ENCODE peak calls at places on chromosomes 5 and 9, in six cellular contexts. One of them, this sample, is unnamed. For H3K27me3 and H3K4me1, the result is how much of the 10 kb centered on the place peaks cover.

GRCh38 chr5:94422819-94423218 is 195.6 kb downstream of the KIAA0825 start:
- DNase-seq in tibial nerve: no peak
- DNase-seq in endodermal cell: no peak
- DNase-seq in adrenal gland: no peak
- DNase-seq in right cardiac atrium: no peak
- DNase-seq in sigmoid colon: no peak
- DNase-seq in this sample: no peak

GRCh38 chr5:21236104-21236503 is 1248.1 kb upstream of the CDH18 start:
- DNase-seq in sigmoid colon: no peak
- DNase-seq in tibial nerve: no peak
- DNase-seq in endodermal cell: no peak
- DNase-seq in adrenal gland: no peak
- DNase-seq in right cardiac atrium: no peak
- DNase-seq in this sample: no peak

GRCh38 chr9:112119225-112120045 is 55.7 kb downstream of the SUSD1 start:
- DNase-seq in endodermal cell: no peak
- DNase-seq in tibial nerve: no peak
- DNase-seq in sigmoid colon: no peak
- DNase-seq in right cardiac atrium: no peak
- DNase-seq in adrenal gland: peak
- DNase-seq in this sample: peak

GRCh38 chr9:79766091-79766490 is 194.3 kb downstream of the TLE4 start:
- DNase-seq in sigmoid colon: no peak
- DNase-seq in adrenal gland: no peak
- DNase-seq in tibial nerve: no peak
- DNase-seq in endodermal cell: no peak
- DNase-seq in right cardiac atrium: no peak
- DNase-seq in this sample: no peak

GRCh38 chr9:82332018-82332773 is 343.6 kb downstream of the SPATA31D1 start:
- DNase-seq in tibial nerve: no peak
- DNase-seq in sigmoid colon: no peak
- DNase-seq in right cardiac atrium: no peak
- DNase-seq in adrenal gland: no peak
- DNase-seq in endodermal cell: no peak
- DNase-seq in this sample: no peak

GRCh38 chr9:136493567-136493971 is 10.7 kb upstream of the SEC16A start:
- DNase-seq in right cardiac atrium: no peak
- DNase-seq in adrenal gland: no peak
- DNase-seq in tibial nerve: no peak
- DNase-seq in endodermal cell: no peak
- DNase-seq in sigmoid colon: no peak
- DNase-seq in this sample: no peak

GRCh38 chr9:80320480-80320879 is 748.7 kb downstream of the TLE4 start:
- DNase-seq in tibial nerve: no peak
- DNase-seq in right cardiac atrium: no peak
- DNase-seq in sigmoid colon: no peak
- DNase-seq in adrenal gland: no peak
- DNase-seq in endodermal cell: no peak
- DNase-seq in this sample: no peak

GRCh38 chr9:85045271-85045670 is 375.7 kb downstream of the NTRK2 start:
- DNase-seq in adrenal gland: peak
- DNase-seq in tibial nerve: no peak
- DNase-seq in sigmoid colon: no peak
- DNase-seq in right cardiac atrium: no peak
- DNase-seq in endodermal cell: no peak
- DNase-seq in this sample: no peak

GRCh38 chr9:118568704-118569103 is 800.5 kb downstream of the BRINP1 start:
- DNase-seq in adrenal gland: no peak
- DNase-seq in sigmoid colon: no peak
- DNase-seq in right cardiac atrium: no peak
- DNase-seq in endodermal cell: no peak
- DNase-seq in tibial nerve: no peak
- DNase-seq in this sample: no peak

GRCh38 chr5:135119497-135119896 is 85.5 kb upstream of the PITX1 start:
- DNase-seq in sigmoid colon: no peak
- DNase-seq in tibial nerve: no peak
- DNase-seq in adrenal gland: no peak
- DNase-seq in right cardiac atrium: no peak
- DNase-seq in endodermal cell: no peak
- DNase-seq in this sample: no peak

GRCh38 chr9:116484483-116484776 is 202.7 kb upstream of the TRIM32 start:
- DNase-seq in tibial nerve: no peak
- DNase-seq in sigmoid colon: no peak
- DNase-seq in right cardiac atrium: peak
- DNase-seq in adrenal gland: no peak
- DNase-seq in endodermal cell: no peak
- DNase-seq in this sample: no peak

GRCh38 chr9:121680236-121680635 is 28.8 kb downstream of the DAB2IP start:
- DNase-seq in tibial nerve: no peak
- DNase-seq in right cardiac atrium: no peak
- DNase-seq in sigmoid colon: no peak
- DNase-seq in adrenal gland: no peak
- DNase-seq in endodermal cell: no peak
- DNase-seq in this sample: no peak

GRCh38 chr9:83472221-83472665 is 66.0 kb downstream of the FRMD3 start:
- DNase-seq in sigmoid colon: no peak
- DNase-seq in right cardiac atrium: no peak
- DNase-seq in endodermal cell: no peak
- DNase-seq in tibial nerve: no peak
- DNase-seq in adrenal gland: no peak
- DNase-seq in this sample: no peak

GRCh38 chr5:74083096-74083495 is 457.1 kb downstream of the ARHGEF28 start:
- DNase-seq in endodermal cell: no peak
- DNase-seq in tibial nerve: no peak
- DNase-seq in right cardiac atrium: no peak
- DNase-seq in adrenal gland: no peak
- DNase-seq in sigmoid colon: no peak
- DNase-seq in this sample: no peak

GRCh38 chr9:95211028-95211427 is 106.5 kb downstream of the FANCC start:
- DNase-seq in tibial nerve: no peak
- DNase-seq in adrenal gland: peak
- DNase-seq in endodermal cell: no peak
- DNase-seq in right cardiac atrium: peak
- DNase-seq in sigmoid colon: no peak
- DNase-seq in this sample: no peak

GRCh38 chr5:144815131-144815530 is 644.5 kb downstream of the KCTD16 start:
- DNase-seq in right cardiac atrium: no peak
- DNase-seq in endodermal cell: no peak
- DNase-seq in tibial nerve: no peak
- DNase-seq in adrenal gland: no peak
- DNase-seq in sigmoid colon: no peak
- DNase-seq in this sample: no peak

GRCh38 chr5:72145351-72145750 is 38.1 kb downstream of the MAP1B start:
- DNase-seq in adrenal gland: no peak
- DNase-seq in tibial nerve: no peak
- DNase-seq in sigmoid colon: no peak
- DNase-seq in right cardiac atrium: no peak
- DNase-seq in endodermal cell: no peak
- DNase-seq in this sample: no peak

GRCh38 chr9:91843093-91843492 is 106.9 kb downstream of the ROR2 start:
- DNase-seq in right cardiac atrium: no peak
- DNase-seq in endodermal cell: peak
- DNase-seq in sigmoid colon: peak
- DNase-seq in adrenal gland: no peak
- DNase-seq in tibial nerve: no peak
- DNase-seq in this sample: no peak
- H3K27me3 ChIP-seq in right cardiac atrium: under half
- H3K27me3 ChIP-seq in endodermal cell: under half
- H3K27me3 ChIP-seq in sigmoid colon: under half
- H3K27me3 ChIP-seq in adrenal gland: under half
- H3K27me3 ChIP-seq in tibial nerve: under half
- H3K27me3 ChIP-seq in this sample: under half

DNA sequence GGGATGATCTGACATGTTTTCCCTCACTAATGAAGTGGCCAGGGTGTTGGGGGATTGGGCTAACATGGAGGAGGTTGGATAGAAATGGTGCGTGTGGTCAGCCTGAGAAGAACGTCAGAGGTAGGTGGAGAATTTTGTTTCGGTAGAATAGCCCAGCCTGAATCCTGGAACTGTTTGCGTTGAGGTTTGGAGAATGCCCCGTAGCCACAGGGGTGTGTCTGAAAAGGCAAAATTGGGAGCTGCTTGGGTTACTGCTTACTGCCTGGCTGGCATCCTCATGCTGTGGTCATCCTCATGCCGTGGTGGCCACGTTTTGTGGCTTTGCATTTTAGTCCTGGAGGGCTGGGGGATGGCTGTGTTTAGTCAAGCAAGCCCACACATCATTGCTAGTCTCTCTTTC is 236.9 kb downstream of the GOLPH3 start:
- DNase-seq in tibial nerve: no peak
- DNase-seq in adrenal gland: no peak
- DNase-seq in sigmoid colon: no peak
- DNase-seq in endodermal cell: no peak
- DNase-seq in right cardiac atrium: no peak
- DNase-seq in this sample: no peak
- H3K4me3 ChIP-seq in tibial nerve: peak
- H3K4me3 ChIP-seq in adrenal gland: no peak
- H3K4me3 ChIP-seq in sigmoid colon: no peak
- H3K4me3 ChIP-seq in endodermal cell: no peak
- H3K4me3 ChIP-seq in right cardiac atrium: no peak
- H3K4me3 ChIP-seq in this sample: no peak

GRCh38 chr9:133580416-133580738 is 28.8 kb downstream of the FAM163B start:
- DNase-seq in tibial nerve: no peak
- DNase-seq in adrenal gland: no peak
- DNase-seq in right cardiac atrium: peak
- DNase-seq in sigmoid colon: no peak
- DNase-seq in endodermal cell: no peak
- DNase-seq in this sample: no peak
- H3K4me1 ChIP-seq in tibial nerve: under half
- H3K4me1 ChIP-seq in adrenal gland: under half
- H3K4me1 ChIP-seq in right cardiac atrium: under half
- H3K4me1 ChIP-seq in sigmoid colon: half or more
- H3K4me1 ChIP-seq in endodermal cell: under half
- H3K4me1 ChIP-seq in this sample: under half

DNA sequence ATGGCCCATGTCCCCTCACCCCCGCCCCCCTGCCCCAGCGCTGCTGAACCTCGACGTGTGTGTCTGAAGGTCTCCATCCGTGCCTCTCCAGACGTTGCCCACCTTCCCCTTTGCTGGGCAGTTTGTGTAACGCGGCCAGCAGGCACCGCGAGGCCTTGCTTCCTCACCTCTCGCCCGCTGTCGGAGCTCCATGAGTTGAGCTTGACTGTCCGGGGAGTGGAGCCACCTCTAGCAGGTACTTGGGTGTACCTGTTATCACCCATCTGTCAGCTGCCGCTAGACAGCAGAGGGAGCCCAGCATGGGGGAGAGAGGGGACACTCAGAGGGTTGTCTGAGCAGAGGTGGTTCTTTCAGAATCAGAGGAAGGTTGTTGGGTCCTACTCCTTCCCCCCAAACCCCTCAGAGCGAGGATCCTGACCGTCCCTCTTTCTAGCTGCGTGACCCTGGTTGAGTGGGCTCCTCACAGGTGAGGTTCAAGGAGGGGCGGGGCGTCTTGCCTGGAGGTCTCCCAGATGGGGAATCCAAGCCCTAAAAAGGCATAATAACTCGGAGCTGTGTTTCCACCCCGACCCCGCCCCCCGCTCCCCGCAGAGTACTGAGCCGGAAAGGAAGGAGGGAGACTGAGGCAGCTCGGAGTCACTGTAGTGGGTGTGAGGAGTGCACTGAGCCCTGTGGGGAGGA is 184.8 kb downstream of the C9orf50 start:
- DNase-seq in sigmoid colon: no peak
- DNase-seq in right cardiac atrium: no peak
- DNase-seq in adrenal gland: no peak
- DNase-seq in tibial nerve: no peak
- DNase-seq in endodermal cell: peak
- DNase-seq in this sample: no peak
- H3K27me3 ChIP-seq in sigmoid colon: under half
- H3K27me3 ChIP-seq in right cardiac atrium: under half
- H3K27me3 ChIP-seq in adrenal gland: under half
- H3K27me3 ChIP-seq in tibial nerve: under half
- H3K27me3 ChIP-seq in endodermal cell: under half
- H3K27me3 ChIP-seq in this sample: under half

GRCh38 chr5:178984145-178985072 is 10.7 kb downstream of the GRM6 start:
- DNase-seq in right cardiac atrium: no peak
- DNase-seq in adrenal gland: no peak
- DNase-seq in endodermal cell: no peak
- DNase-seq in sigmoid colon: no peak
- DNase-seq in tibial nerve: no peak
- DNase-seq in this sample: no peak
- H3K4me3 ChIP-seq in right cardiac atrium: no peak
- H3K4me3 ChIP-seq in adrenal gland: no peak
- H3K4me3 ChIP-seq in endodermal cell: no peak
- H3K4me3 ChIP-seq in sigmoid colon: no peak
- H3K4me3 ChIP-seq in tibial nerve: no peak
- H3K4me3 ChIP-seq in this sample: no peak

GRCh38 chr5:125812631-125813030 is 610.6 kb upstream of the GRAMD2B start:
- DNase-seq in tibial nerve: no peak
- DNase-seq in sigmoid colon: no peak
- DNase-seq in adrenal gland: no peak
- DNase-seq in right cardiac atrium: no peak
- DNase-seq in endodermal cell: no peak
- DNase-seq in this sample: no peak
- H3K4me1 ChIP-seq in tibial nerve: under half
- H3K4me1 ChIP-seq in sigmoid colon: under half
- H3K4me1 ChIP-seq in adrenal gland: under half
- H3K4me1 ChIP-seq in right cardiac atrium: under half
- H3K4me1 ChIP-seq in endodermal cell: under half
- H3K4me1 ChIP-seq in this sample: under half